ENCODE peak calls at places on chromosomes 12 and 14, in nine cellular contexts. H is right lobe of liver, Y is esophagus muscularis mucosa, O is testis, M is ovary, F is spleen, U is stomach, N is heart left ventricle, I is upper lobe of left lung. W is an unnamed sample. For H3K9me3, the result is how much of the 10 kb centered on the place peaks cover.

GRCh38 chr14:64112859-64113258 is 181.3 kb downstream of the ESR2 start:
- DNase-seq in O (no peak), Y (no peak), M (no peak), N (no peak), H (peak), F (no peak), U (peak), I (peak), W (peak)

GRCh38 chr12:15323530-15323929 is 1.2 kb downstream of the PTPRO start:
- DNase-seq in F (no peak), O (no peak), H (no peak), N (no peak), Y (no peak), M (no peak), U (no peak), I (no peak), W (no peak)

GRCh38 chr12:90061834-90062233 is 353.2 kb upstream of the ATP2B1 start:
- DNase-seq in F (no peak), M (no peak), I (no peak), O (no peak), N (no peak), H (no peak), U (no peak), Y (no peak), W (no peak)

GRCh38 chr12:14393736-14394135 is 28.3 kb downstream of the ATF7IP start:
- DNase-seq in U (no peak), I (no peak), N (no peak), O (no peak), F (no peak), H (no peak), Y (no peak), M (no peak), W (no peak)

GRCh38 chr12:31248815-31249214 is 77.1 kb downstream of the SINHCAF start:
- DNase-seq in Y (peak), F (no peak), U (no peak), O (no peak), I (no peak), H (no peak), N (no peak), M (no peak), W (no peak)

GRCh38 chr14:89221109-89221508 is 195.9 kb downstream of the FOXN3 start:
- DNase-seq in I (no peak), Y (no peak), U (no peak), O (no peak), F (no peak), N (no peak), H (no peak), M (no peak), W (no peak)

GRCh38 chr12:80373666-80374065 is 70.4 kb upstream of the PTPRQ start:
- DNase-seq in O (no peak), M (no peak), I (no peak), H (no peak), Y (no peak), N (no peak), F (no peak), U (no peak), W (no peak)

GRCh38 chr14:29442720-29443119 is 484.9 kb downstream of the PRKD1 start:
- DNase-seq in U (no peak), I (no peak), H (no peak), O (no peak), F (no peak), Y (no peak), N (no peak), M (no peak), W (no peak)

GRCh38 chr12:89395712-89396111 is 43.4 kb upstream of the DUSP6 start:
- DNase-seq in I (no peak), M (no peak), O (no peak), Y (no peak), U (no peak), H (no peak), N (no peak), F (no peak), W (no peak)

GRCh38 chr12:69052613-69053408 is 119.8 kb upstream of the CPM start:
- DNase-seq in O (no peak), N (no peak), Y (no peak), F (no peak), M (no peak), H (no peak), I (peak), U (no peak), W (no peak)

GRCh38 chr14:96797188-96797942 is at the start of gene VRK1:
- DNase-seq in M (peak), Y (peak), O (peak), F (peak), H (peak), N (peak), U (peak), I (peak), W (peak)

DNA sequence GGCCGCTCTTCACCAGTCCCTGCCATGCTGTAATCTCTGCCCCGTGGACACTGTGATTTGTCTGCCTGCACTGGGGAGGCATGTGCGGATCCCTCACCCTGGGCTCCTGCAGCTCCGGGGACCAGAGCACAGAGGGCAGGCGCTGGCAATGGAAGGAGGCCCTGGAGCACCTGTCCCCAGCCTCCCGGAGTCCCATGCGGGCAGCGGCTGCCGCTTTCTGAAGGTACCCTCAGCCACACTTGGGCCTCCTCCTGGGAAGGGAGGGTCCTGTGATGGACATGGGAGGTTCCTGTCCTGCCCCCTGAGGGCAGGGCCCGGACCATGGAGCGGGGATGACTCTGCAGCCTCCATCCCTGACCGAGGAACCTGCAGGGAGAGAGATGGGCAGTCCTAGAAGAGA is 297.4 kb upstream of the SFSWAP start:
- DNase-seq in N (no peak), M (no peak), Y (no peak), I (no peak), O (no peak), H (no peak), U (no peak), F (peak), W (no peak)
- TF ChIP-seq POLR2A in N (no peak), M (no peak), Y (no peak), I (no peak), O (no peak), H (no peak), U (no peak), F (no peak), W (no peak)

GRCh38 chr12:64800640-64801039 is 23.8 kb upstream of the TBC1D30 start:
- DNase-seq in M (no peak), O (no peak), Y (no peak), N (no peak), U (no peak), H (no peak), F (no peak), I (no peak), W (no peak)

GRCh38 chr12:64796205-64796845 is 28.1 kb upstream of the TBC1D30 start:
- DNase-seq in U (peak), F (no peak), M (peak), I (peak), Y (no peak), H (no peak), N (no peak), O (peak), W (peak)

GRCh38 chr12:64801381-64801780 is 23.1 kb upstream of the TBC1D30 start:
- DNase-seq in N (no peak), U (no peak), O (no peak), F (no peak), I (no peak), H (no peak), Y (no peak), M (no peak), W (no peak)

GRCh38 chr12:64797156-64797555 is 27.3 kb upstream of the TBC1D30 start:
- DNase-seq in M (no peak), F (no peak), N (no peak), U (no peak), H (no peak), I (no peak), Y (no peak), O (no peak), W (no peak)

DNA sequence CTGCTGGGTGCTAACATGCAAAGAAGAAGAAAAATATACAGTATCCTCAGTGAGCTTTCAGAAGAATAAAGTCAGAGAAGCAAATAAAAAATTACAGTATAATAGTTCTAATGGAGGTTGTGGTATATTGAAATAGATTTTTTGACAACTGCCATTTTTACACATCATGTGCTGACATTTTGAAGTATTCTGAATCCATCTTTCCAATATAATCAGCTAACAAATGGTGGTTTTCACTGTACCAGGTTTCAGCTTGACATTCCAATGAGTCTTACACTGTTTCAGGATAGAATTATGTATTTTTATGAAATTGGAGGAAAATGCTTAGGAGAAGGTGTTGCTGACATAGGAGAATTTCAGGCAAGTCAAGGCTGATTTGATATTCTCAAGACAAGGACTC is 26.3 kb upstream of the TBC1D30 start:
- DNase-seq in I (no peak), H (no peak), F (no peak), M (no peak), O (no peak), U (no peak), N (no peak), Y (no peak), W (no peak)
- H3K9me3 ChIP-seq in I (under half), H (under half), F (under half), M (under half), O (under half), U (under half), N (under half), Y (under half), W (under half)

DNA sequence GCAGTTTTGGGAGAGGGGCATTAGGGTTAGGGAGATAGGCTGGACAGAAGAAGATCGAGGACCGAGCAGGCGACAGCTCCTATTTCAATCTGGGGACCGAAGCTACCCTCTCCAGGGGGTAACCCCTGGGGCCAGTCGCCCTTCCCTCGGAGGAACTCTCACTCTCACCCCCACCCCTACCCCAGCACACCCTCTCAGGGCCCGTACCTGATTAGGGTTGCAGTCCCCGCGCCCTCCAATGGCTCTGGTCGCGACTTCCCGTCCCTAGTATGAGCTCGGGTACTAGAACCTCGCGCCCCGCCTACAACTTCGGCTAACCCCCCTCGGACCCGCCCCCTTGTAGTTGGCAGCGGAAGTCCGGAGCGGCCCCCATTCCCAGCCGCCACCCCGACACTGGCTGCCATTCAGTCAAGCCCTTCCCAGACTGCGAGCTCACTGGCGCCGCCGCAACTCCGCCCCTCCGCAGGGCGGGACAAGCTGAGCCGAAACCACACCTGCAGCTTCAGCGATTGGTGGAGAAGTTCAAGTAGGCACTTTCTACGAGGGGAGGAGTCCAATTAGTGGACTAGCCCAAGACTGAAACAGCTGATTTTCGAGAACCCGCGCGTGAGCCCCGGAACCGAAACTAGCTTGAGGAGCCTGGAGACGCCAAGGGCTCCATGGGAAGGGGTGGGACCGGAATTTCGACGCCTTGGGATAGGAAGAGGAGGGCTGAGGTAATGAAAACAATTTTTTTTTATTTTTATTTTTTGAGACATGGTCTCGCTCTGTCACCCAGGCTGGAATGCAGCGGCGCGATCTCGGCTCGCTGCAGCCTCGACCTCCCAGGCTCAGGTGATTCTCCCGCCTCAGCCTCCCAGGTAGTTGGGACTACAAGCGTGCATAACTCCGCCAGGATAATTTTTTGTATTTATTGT is at the start of gene STAT2:
- DNase-seq in Y (peak), U (peak), I (peak), F (peak), H (peak), N (peak), O (peak), M (peak), W (peak)
- TF ChIP-seq POLR2A in Y (peak), U (no peak), I (no peak), F (no peak), H (peak), N (peak), O (peak), M (peak), W (no peak)

DNA sequence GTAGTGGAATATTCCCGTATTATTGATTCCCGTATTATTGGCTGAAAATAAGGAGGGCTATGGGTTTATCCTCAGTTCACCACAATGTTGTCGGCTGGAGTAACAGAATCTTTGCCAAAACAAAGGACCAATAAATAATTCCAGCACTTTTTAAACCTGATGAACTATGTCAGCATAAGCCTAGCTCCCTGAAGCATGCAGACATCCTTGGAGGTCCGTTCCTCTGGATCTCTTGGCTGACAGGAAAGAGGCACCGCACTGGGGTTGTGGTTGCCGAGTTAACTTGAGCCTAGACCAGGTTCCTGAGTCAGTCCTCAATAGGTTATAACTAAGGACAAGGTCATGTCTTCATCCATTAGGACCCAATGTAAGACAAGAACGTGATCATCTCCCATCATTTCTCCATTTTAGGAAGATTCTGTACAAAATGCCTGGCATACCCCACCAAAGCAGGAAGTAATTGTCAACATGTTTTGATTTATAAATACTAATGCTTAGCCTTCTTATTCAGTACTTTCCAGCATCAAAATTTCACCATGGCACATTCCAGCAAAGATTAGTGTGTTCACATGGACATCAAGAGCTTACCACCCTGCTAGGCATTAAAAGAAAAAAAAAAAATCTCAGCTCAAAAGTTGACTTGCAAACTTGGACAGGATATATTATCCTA is 36.5 kb downstream of the NID2 start:
- DNase-seq in F (no peak), H (no peak), M (no peak), Y (no peak), O (no peak), U (no peak), I (no peak), N (no peak), W (no peak)
- H3K9me3 ChIP-seq in F (under half), H (under half), M (under half), Y (under half), O (under half), U (under half), I (under half), N (under half), W (under half)

GRCh38 chr12:120447992-120448391 is 1.7 kb downstream of the GATC start:
- DNase-seq in F (no peak), M (no peak), N (no peak), I (no peak), H (peak), U (no peak), Y (no peak), O (no peak), W (no peak)

GRCh38 chr12:120444676-120445075 is 1.5 kb downstream of the TRIAP1 start:
- DNase-seq in F (no peak), I (no peak), Y (no peak), N (no peak), U (no peak), H (no peak), M (no peak), O (no peak), W (no peak)

DNA sequence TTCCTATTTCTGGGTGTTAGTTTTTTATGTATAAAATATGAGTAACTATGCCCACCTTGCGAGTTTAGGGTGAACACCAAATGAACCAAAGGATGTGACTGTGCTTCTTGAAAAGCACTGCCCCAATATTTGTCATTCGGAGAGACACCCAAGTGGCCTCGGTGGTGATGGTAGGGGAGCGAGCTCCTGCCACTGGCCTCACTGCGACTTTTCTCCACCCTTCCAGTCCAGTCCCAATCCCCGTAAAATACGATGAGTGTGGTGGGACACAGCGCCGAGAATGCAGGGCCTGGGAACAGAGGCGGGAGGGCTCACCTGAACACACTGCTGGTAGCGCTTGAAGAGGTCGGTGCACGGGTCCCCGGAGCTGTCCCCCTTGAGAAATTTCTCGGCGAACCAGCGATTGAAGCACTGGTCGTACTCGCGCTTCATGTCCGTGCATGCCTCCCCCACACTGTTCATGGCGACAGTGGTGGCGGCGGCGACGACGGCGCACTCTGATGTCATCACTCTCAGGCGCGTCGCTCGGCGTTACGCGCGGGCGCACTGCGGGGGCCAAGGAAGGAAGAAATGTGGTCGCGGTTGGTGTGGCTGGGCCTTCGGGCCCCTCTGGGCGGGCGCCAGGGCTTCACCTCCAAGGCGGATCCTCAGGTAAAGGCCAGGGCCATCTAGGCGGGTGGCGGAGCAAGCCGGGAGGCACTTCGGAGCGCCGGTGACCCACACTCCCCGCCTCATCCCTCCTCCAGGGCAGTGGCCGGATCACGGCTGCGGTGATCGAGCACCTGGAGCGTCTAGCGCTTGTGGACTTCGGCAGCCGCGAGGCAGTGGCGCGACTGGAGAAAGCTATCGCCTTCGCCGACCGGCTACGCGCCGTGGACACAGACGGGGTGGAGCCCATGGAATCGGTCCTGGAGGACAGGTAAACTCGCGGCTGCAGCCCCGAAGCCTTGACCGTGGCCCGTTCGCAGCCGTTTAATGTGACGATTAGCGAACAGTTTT is at the start of the genes GATC and TRIAP1:
- DNase-seq in M (peak), F (peak), Y (peak), O (peak), U (peak), N (peak), I (peak), H (peak), W (peak)
- TF ChIP-seq POLR2A in M (peak), F (no peak), Y (peak), O (no peak), U (no peak), N (no peak), I (no peak), H (peak), W (peak)

DNA sequence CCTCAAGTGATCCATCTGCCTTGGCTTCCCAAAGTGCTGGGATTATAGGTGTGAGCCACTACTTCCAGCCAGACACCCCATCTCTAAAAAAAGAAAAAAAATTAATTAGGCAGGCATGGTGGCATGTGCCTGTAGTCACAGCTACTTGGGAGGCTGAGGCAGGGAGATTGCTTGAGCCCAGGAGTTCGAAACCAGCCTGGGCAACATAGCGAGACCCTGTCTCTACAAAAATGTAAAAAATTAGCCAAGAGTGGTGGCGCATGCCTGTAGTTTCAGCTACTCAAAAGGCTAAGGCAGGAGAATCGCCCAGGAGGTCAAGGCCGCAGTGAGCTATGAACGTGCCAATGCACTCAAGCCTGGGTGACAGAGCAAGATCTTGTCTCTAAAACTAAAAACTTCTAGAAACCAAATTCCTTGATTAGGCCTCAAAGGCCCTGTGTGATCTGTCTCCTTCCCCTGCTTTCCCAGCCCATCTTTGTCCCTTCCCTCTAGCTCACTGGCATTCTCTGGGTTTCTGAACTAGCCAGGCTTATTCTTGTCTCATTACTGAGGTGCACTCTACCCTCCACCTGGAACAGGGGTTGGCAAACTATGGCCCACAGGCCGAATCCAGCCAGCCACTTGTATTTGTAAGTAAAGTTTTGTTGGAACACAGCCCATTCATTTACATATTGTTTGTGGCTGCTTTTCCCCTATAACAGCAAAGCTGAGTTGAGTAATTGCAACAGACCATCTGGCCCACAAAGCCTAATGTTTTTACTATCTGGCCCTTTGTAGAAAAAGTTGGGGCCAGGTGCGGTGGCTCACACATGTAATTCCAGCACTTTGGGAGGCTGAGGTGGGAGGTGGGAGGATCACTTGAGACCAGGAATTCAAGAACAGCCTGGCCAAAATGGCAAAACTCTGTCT is 17.2 kb upstream of the TPCN1 start:
- DNase-seq in I (no peak), Y (no peak), O (no peak), H (no peak), M (no peak), N (no peak), F (no peak), U (no peak), W (no peak)
- H3K9me3 ChIP-seq in I (under half), Y (under half), O (under half), H (under half), M (under half), N (under half), F (under half), U (under half), W (under half)

GRCh38 chr12:104456950-104457745 is 400 bp downstream of the CHST11 start:
- DNase-seq in U (peak), N (peak), Y (no peak), F (peak), O (peak), H (peak), I (peak), M (peak), W (peak)
- TF ChIP-seq POLR2A in U (no peak), N (no peak), Y (no peak), F (no peak), O (no peak), H (peak), I (no peak), M (peak), W (no peak)